ENCODE peak calls at places on chromosomes 3 and 15, in seven cellular contexts. S, O, H, W, V, L and X are unnamed samples.
A peak's percentile ranks its signal among the peaks of the same experiment; 100 is the strongest.

GRCh38 chr3:161031134-161031533 is 74.0 kb downstream of the B3GALNT1 start:
- DNase-seq in O (no peak), L (no peak), V (no peak), S (no peak), H (no peak), W (no peak), X (no peak)

GRCh38 chr15:71667228-71667627 is 143.1 kb upstream of the NR2E3 start:
- DNase-seq in S (no peak), H (no peak), L (no peak), O (no peak), W (no peak), V (no peak), X (no peak)

GRCh38 chr3:142947799-142948575 is 15.5 kb downstream of the PAQR9 start:
- DNase-seq in O (no peak), S (peak; percentile 49), V (no peak), W (no peak), H (no peak), L (no peak), X (no peak)

GRCh38 chr3:150300847-150301517 is 107.1 kb upstream of the TSC22D2 start:
- DNase-seq in L (no peak), S (no peak), O (no peak), H (no peak), V (no peak), W (no peak), X (no peak)

GRCh38 chr3:34152641-34153040 is 354.2 kb downstream of the PDCD6IP start:
- DNase-seq in H (no peak), V (no peak), W (no peak), L (no peak), O (no peak), S (no peak), X (no peak)

GRCh38 chr15:64574220-64574994 is 114.0 kb downstream of the ZNF609 start:
- DNase-seq in S (no peak), V (no peak), L (no peak), W (no peak), H (no peak), O (no peak), X (no peak)

GRCh38 chr3:70871909-70872656 is 559.6 kb upstream of the MDFIC2 start:
- DNase-seq in O (no peak), H (no peak), V (no peak), W (peak; percentile 67), S (no peak), L (no peak), X (no peak)

GRCh38 chr3:190081387-190081786 is 39.3 kb downstream of the P3H2 start:
- DNase-seq in O (no peak), W (no peak), L (no peak), H (no peak), S (no peak), V (no peak), X (no peak)

GRCh38 chr15:70248116-70249025 is 150.7 kb upstream of the TLE3 start:
- DNase-seq in V (peak; percentile 30), L (no peak), O (peak; percentile 26), S (no peak), H (no peak), W (no peak), X (no peak)

GRCh38 chr3:167814441-167814951 is 79.0 kb downstream of the SERPINI1 start:
- DNase-seq in O (peak; percentile 19), W (peak; percentile 47), L (peak; percentile 42), S (no peak), V (peak; percentile 27), H (no peak), X (no peak)

GRCh38 chr3:10709110-10709781 is 106.8 kb upstream of the SLC6A11 start:
- DNase-seq in H (no peak), V (no peak), O (no peak), W (no peak), S (no peak), L (no peak), X (no peak)

GRCh38 chr3:30688776-30689175 is 82.4 kb downstream of the TGFBR2 start:
- DNase-seq in S (no peak), W (peak; percentile 52), H (no peak), V (no peak), L (no peak), O (no peak), X (no peak)

GRCh38 chr3:123374016-123374415 is 74.9 kb downstream of the ADCY5 start:
- DNase-seq in H (no peak), S (no peak), V (no peak), O (no peak), L (no peak), W (no peak), X (no peak)

GRCh38 chr15:44101286-44101685 is 93.8 kb downstream of the FRMD5 start:
- DNase-seq in O (no peak), W (no peak), S (no peak), H (no peak), V (no peak), L (no peak), X (no peak)

GRCh38 chr3:124409650-124410275 is 320.5 kb upstream of the UMPS start:
- DNase-seq in S (no peak), W (no peak), V (peak; percentile 20), O (no peak), L (no peak), H (no peak), X (no peak)

GRCh38 chr3:119586707-119587317 is 7.5 kb downstream of the ADPRH start:
- DNase-seq in S (no peak), L (no peak), V (no peak), O (no peak), H (no peak), W (peak; percentile 33), X (no peak)

GRCh38 chr15:67406257-67406861 is 114.6 kb upstream of the C15orf61 start:
- DNase-seq in L (no peak), W (no peak), V (no peak), O (no peak), H (no peak), S (no peak), X (no peak)

GRCh38 chr3:126468028-126468891 is 7.4 kb downstream of the ZXDC start:
- DNase-seq in V (peak; percentile 38), O (no peak), W (no peak), S (no peak), L (no peak), H (no peak), X (no peak)

GRCh38 chr3:5227812-5228211 is 40.3 kb downstream of the EDEM1 start:
- DNase-seq in W (no peak), O (no peak), H (no peak), L (no peak), V (no peak), S (no peak), X (no peak)

GRCh38 chr3:154132777-154133375 is 11.7 kb downstream of the ARHGEF26 start:
- DNase-seq in S (no peak), V (peak; percentile 61), W (no peak), O (peak; percentile 93), L (no peak), H (no peak), X (no peak)

GRCh38 chr3:39907981-39908380 is 98.6 kb downstream of the MYRIP start:
- DNase-seq in H (no peak), S (no peak), O (peak; percentile 85), V (no peak), W (no peak), L (no peak), X (no peak)

GRCh38 chr3:120506076-120506827 is 55.5 kb upstream of the FSTL1 start:
- DNase-seq in S (no peak), L (no peak), H (no peak), V (no peak), W (no peak), O (peak; percentile 56), X (no peak)

GRCh38 chr3:17158941-17159682 is 274.4 kb downstream of the PLCL2 start:
- DNase-seq in W (no peak), O (no peak), L (no peak), V (no peak), H (no peak), S (peak; percentile 41), X (no peak)

GRCh38 chr3:129317876-129318275 is 39.2 kb downstream of the HMCES start:
- DNase-seq in V (no peak), W (no peak), L (no peak), O (no peak), H (no peak), S (no peak), X (no peak)

GRCh38 chr3:5404718-5405117 is 217.2 kb downstream of the EDEM1 start:
- DNase-seq in W (no peak), V (no peak), O (no peak), S (no peak), H (no peak), L (no peak), X (no peak)

GRCh38 chr3:134312873-134313838 is 61.1 kb downstream of the AMOTL2 start:
- DNase-seq in L (no peak), V (peak; percentile 81), O (no peak), W (no peak), S (no peak), H (no peak), X (peak; percentile 11)

GRCh38 chr3:184175981-184176376 is 1.3 kb downstream of the AP2M1 start:
- DNase-seq in O (no peak), W (no peak), L (no peak), S (no peak), V (no peak), H (no peak), X (no peak)